ENCODE peak calls at places on chromosomes 11 and 22, in five cellular contexts. One of them, this sample, is unnamed. For H3K4me1, the result is how much of the 10 kb centered on the place peaks cover.

GRCh38 chr11:124536520-124536919 is 6.9 kb downstream of the OR8B12 start:
- DNase-seq in CD8-positive, alpha-beta T cell: no peak
- DNase-seq in fibroblast of lung: peak
- DNase-seq in foreskin keratinocyte: peak
- DNase-seq in OCI-LY7: no peak
- DNase-seq in this sample: peak

GRCh38 chr11:12043959-12044772 is 35.7 kb upstream of the DKK3 start:
- DNase-seq in CD8-positive, alpha-beta T cell: peak
- DNase-seq in fibroblast of lung: peak
- DNase-seq in foreskin keratinocyte: peak
- DNase-seq in OCI-LY7: peak
- DNase-seq in this sample: peak

GRCh38 chr11:12842933-12843636 is 166.0 kb upstream of the RASSF10 start:
- DNase-seq in CD8-positive, alpha-beta T cell: no peak
- DNase-seq in fibroblast of lung: peak
- DNase-seq in foreskin keratinocyte: no peak
- DNase-seq in OCI-LY7: peak
- DNase-seq in this sample: no peak

GRCh38 chr11:95299078-95299611 is 68.1 kb upstream of the SESN3 start:
- DNase-seq in CD8-positive, alpha-beta T cell: no peak
- DNase-seq in fibroblast of lung: peak
- DNase-seq in foreskin keratinocyte: no peak
- DNase-seq in OCI-LY7: no peak
- DNase-seq in this sample: no peak

GRCh38 chr11:74024630-74025029 is 15.7 kb upstream of the UCP3 start:
- DNase-seq in CD8-positive, alpha-beta T cell: no peak
- DNase-seq in fibroblast of lung: peak
- DNase-seq in foreskin keratinocyte: no peak
- DNase-seq in OCI-LY7: no peak
- DNase-seq in this sample: peak

GRCh38 chr11:111941963-111942362 is 4.8 kb downstream of the DIXDC1 start:
- DNase-seq in CD8-positive, alpha-beta T cell: no peak
- DNase-seq in fibroblast of lung: no peak
- DNase-seq in foreskin keratinocyte: no peak
- DNase-seq in OCI-LY7: no peak
- DNase-seq in this sample: no peak

GRCh38 chr11:8959546-8960166 is 4.6 kb downstream of the TMEM9B start:
- DNase-seq in CD8-positive, alpha-beta T cell: no peak
- DNase-seq in fibroblast of lung: peak
- DNase-seq in foreskin keratinocyte: peak
- DNase-seq in OCI-LY7: peak
- DNase-seq in this sample: no peak

GRCh38 chr11:12287009-12287373 is 90.4 kb upstream of the PARVA start:
- DNase-seq in CD8-positive, alpha-beta T cell: no peak
- DNase-seq in fibroblast of lung: peak
- DNase-seq in foreskin keratinocyte: peak
- DNase-seq in OCI-LY7: no peak
- DNase-seq in this sample: peak

GRCh38 chr22:17638182-17638431 is 450 bp upstream of the BCL2L13 start:
- DNase-seq in CD8-positive, alpha-beta T cell: no peak
- DNase-seq in fibroblast of lung: no peak
- DNase-seq in foreskin keratinocyte: peak
- DNase-seq in OCI-LY7: peak
- DNase-seq in this sample: no peak

GRCh38 chr11:65103476-65103875 is 7.5 kb downstream of the VPS51 start:
- DNase-seq in CD8-positive, alpha-beta T cell: no peak
- DNase-seq in fibroblast of lung: no peak
- DNase-seq in foreskin keratinocyte: no peak
- DNase-seq in OCI-LY7: no peak
- DNase-seq in this sample: no peak
- H3K27ac ChIP-seq in CD8-positive, alpha-beta T cell: no peak
- H3K27ac ChIP-seq in fibroblast of lung: no peak
- H3K27ac ChIP-seq in foreskin keratinocyte: no peak
- H3K27ac ChIP-seq in OCI-LY7: no peak
- H3K27ac ChIP-seq in this sample: no peak

GRCh38 chr11:118522571-118523072 is 4.7 kb upstream of the TTC36 start:
- DNase-seq in CD8-positive, alpha-beta T cell: no peak
- DNase-seq in fibroblast of lung: peak
- DNase-seq in foreskin keratinocyte: no peak
- DNase-seq in OCI-LY7: no peak
- DNase-seq in this sample: no peak
- H3K4me1 ChIP-seq in CD8-positive, alpha-beta T cell: under half
- H3K4me1 ChIP-seq in fibroblast of lung: under half
- H3K4me1 ChIP-seq in foreskin keratinocyte: under half
- H3K4me1 ChIP-seq in OCI-LY7: under half
- H3K4me1 ChIP-seq in this sample: under half

GRCh38 chr22:42074153-42074750 is at the start of gene PHETA2:
- DNase-seq in CD8-positive, alpha-beta T cell: peak
- DNase-seq in fibroblast of lung: peak
- DNase-seq in foreskin keratinocyte: no peak
- DNase-seq in OCI-LY7: no peak
- DNase-seq in this sample: peak
- TF ChIP-seq CTCF in CD8-positive, alpha-beta T cell: no peak
- TF ChIP-seq CTCF in fibroblast of lung: peak
- TF ChIP-seq CTCF in foreskin keratinocyte: peak
- TF ChIP-seq CTCF in OCI-LY7: peak
- TF ChIP-seq CTCF in this sample: no peak

DNA sequence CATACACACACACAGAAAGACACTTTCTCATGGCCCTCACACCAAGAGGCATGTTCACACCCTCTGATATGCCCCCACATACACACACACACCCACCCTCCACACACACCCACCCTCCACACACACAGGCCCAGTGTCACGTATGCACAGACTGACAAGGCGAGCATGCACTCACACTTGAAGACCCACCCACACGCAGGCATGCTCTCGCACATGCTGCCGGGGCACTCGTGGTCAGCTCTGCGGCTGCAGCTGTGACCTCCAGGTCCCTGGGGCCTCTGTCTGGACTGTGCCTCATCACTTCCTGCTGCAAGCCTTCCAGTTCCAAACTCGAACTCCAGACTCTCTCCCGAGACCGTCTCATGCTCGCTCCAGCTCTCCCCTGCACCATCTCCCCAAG is 9.6 kb downstream of the DCHS1 start:
- DNase-seq in CD8-positive, alpha-beta T cell: no peak
- DNase-seq in fibroblast of lung: peak
- DNase-seq in foreskin keratinocyte: no peak
- DNase-seq in OCI-LY7: peak
- DNase-seq in this sample: peak
- H3K27ac ChIP-seq in CD8-positive, alpha-beta T cell: peak
- H3K27ac ChIP-seq in fibroblast of lung: peak
- H3K27ac ChIP-seq in foreskin keratinocyte: no peak
- H3K27ac ChIP-seq in OCI-LY7: peak
- H3K27ac ChIP-seq in this sample: peak

GRCh38 chr22:24231706-24232105 is 13.2 kb downstream of the GGT5 start:
- DNase-seq in CD8-positive, alpha-beta T cell: no peak
- DNase-seq in fibroblast of lung: no peak
- DNase-seq in foreskin keratinocyte: no peak
- DNase-seq in OCI-LY7: no peak
- DNase-seq in this sample: no peak

GRCh38 chr22:24225044-24225601 is 19.8 kb downstream of the GGT5 start:
- DNase-seq in CD8-positive, alpha-beta T cell: no peak
- DNase-seq in fibroblast of lung: no peak
- DNase-seq in foreskin keratinocyte: no peak
- DNase-seq in OCI-LY7: no peak
- DNase-seq in this sample: peak

GRCh38 chr22:24224468-24224867 is 20.4 kb downstream of the GGT5 start:
- DNase-seq in CD8-positive, alpha-beta T cell: no peak
- DNase-seq in fibroblast of lung: no peak
- DNase-seq in foreskin keratinocyte: no peak
- DNase-seq in OCI-LY7: no peak
- DNase-seq in this sample: no peak

GRCh38 chr22:24230911-24231656 is 13.8 kb downstream of the GGT5 start:
- DNase-seq in CD8-positive, alpha-beta T cell: peak
- DNase-seq in fibroblast of lung: no peak
- DNase-seq in foreskin keratinocyte: no peak
- DNase-seq in OCI-LY7: peak
- DNase-seq in this sample: peak

DNA sequence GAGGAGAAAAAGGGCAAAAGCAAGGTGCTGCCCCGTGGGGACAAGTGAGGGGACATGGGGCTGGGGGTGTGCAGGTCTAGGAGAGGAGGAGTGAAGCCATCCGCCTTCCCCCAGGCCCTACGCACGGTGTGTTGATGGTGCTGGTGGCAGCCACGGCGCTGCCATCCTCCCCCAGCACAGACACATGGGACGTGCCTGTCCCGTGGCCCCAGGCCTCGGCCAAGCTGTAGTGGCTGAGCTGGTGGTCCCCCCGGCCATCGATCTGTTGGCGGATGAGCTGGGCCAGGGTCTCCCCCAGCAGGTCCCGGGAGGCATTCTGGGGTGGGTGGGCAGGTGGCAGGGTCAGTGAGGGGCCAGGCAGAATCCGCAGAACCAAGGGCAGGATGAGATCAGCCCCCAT is 18.9 kb downstream of the GGT5 start:
- DNase-seq in CD8-positive, alpha-beta T cell: no peak
- DNase-seq in fibroblast of lung: no peak
- DNase-seq in foreskin keratinocyte: no peak
- DNase-seq in OCI-LY7: no peak
- DNase-seq in this sample: no peak
- H3K4me1 ChIP-seq in CD8-positive, alpha-beta T cell: under half
- H3K4me1 ChIP-seq in fibroblast of lung: under half
- H3K4me1 ChIP-seq in foreskin keratinocyte: under half
- H3K4me1 ChIP-seq in OCI-LY7: under half
- H3K4me1 ChIP-seq in this sample: under half

GRCh38 chr11:64224891-64225607 is 937 bp downstream of the TRPT1 start:
- DNase-seq in CD8-positive, alpha-beta T cell: no peak
- DNase-seq in fibroblast of lung: no peak
- DNase-seq in foreskin keratinocyte: no peak
- DNase-seq in OCI-LY7: no peak
- DNase-seq in this sample: no peak

GRCh38 chr11:64224151-64224890 is 1.7 kb downstream of the TRPT1 start:
- DNase-seq in CD8-positive, alpha-beta T cell: no peak
- DNase-seq in fibroblast of lung: peak
- DNase-seq in foreskin keratinocyte: no peak
- DNase-seq in OCI-LY7: no peak
- DNase-seq in this sample: no peak

GRCh38 chr11:64227405-64227956 is 1.4 kb downstream of the NUDT22 start:
- DNase-seq in CD8-positive, alpha-beta T cell: no peak
- DNase-seq in fibroblast of lung: peak
- DNase-seq in foreskin keratinocyte: no peak
- DNase-seq in OCI-LY7: no peak
- DNase-seq in this sample: no peak

GRCh38 chr11:64226507-64227051 is 505 bp downstream of the NUDT22 start:
- DNase-seq in CD8-positive, alpha-beta T cell: no peak
- DNase-seq in fibroblast of lung: no peak
- DNase-seq in foreskin keratinocyte: no peak
- DNase-seq in OCI-LY7: peak
- DNase-seq in this sample: peak

DNA sequence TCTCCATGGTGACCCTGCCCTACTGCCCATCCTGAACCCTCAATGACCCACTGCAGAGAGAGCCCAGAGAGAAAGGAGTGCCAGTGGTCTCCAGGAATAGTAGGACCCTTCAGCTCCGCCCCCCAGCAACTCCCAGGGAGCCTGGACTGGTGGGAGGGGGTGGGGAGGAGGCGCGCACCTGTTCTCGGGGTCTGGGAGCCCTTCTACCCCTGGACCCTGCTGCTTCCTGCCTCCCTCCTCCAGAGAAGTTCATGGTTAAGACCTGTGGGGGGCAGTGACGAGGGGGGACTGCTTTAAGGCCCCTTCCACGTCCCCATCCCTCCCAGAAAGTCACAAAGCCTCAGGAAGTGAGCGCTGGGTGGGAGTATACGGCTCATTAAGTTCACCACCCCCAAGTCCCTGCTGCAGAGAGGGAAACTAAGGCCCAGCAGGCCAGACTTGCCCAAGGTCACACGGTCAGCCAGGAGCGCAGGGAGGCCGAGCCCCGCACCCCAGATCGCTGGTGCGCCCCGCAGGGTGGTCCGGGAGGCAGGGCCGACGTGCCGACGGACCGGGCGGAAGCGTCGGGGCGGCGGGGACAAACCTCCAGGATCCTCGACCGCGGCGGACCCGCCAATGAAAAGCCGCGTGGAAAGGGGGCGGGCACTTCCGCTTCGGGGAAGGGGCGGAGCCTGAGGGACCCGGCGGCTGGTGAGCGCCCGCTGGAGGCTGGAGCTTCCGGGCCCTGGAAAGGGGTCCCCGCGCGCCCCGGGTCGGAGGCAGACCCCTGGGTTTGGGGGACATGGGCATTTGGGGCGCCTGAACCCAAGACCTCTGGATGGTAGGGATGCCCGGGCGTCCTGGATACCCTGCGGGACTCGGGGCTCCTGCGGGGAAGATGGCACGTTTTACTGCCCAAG is at the start of the genes NUDT22 and TRPT1:
- DNase-seq in CD8-positive, alpha-beta T cell: peak
- DNase-seq in fibroblast of lung: peak
- DNase-seq in foreskin keratinocyte: no peak
- DNase-seq in OCI-LY7: peak
- DNase-seq in this sample: peak
- TF ChIP-seq CTCF in CD8-positive, alpha-beta T cell: peak
- TF ChIP-seq CTCF in fibroblast of lung: peak
- TF ChIP-seq CTCF in foreskin keratinocyte: peak
- TF ChIP-seq CTCF in OCI-LY7: peak
- TF ChIP-seq CTCF in this sample: no peak

This sample was measured in left lung.